ENCODE peak calls at places on chromosomes 12 and 14, in ten cellular contexts. R is amniotic stem cell; V is fibroblast of lung; G is upper lobe of left lung; T is NCI-H2081; A is effector CD4-positive, alpha-beta T cell; C is GM18507; Z is spleen; J is activated T-cell treated with anti-CD3 and anti-CD28 coated beads for 24 hours; B is NCI-H524. L is an unnamed sample.
A peak's percentile ranks its signal among the peaks of the same experiment; 100 is the strongest.

GRCh38 chr12:53381739-53382630 is 2.0 kb downstream of the SP1 start:
- DNase-seq in R (no peak), V (peak; percentile 48), G (peak; percentile 62), T (no peak), A (peak; percentile 23), C (no peak), Z (peak; percentile 78), J (no peak), B (peak; percentile 22), L (peak; percentile 57)

GRCh38 chr12:11152725-11153124 is 18.3 kb upstream of the SMIM10L1 start:
- DNase-seq in R (no peak), V (no peak), G (no peak), T (no peak), A (no peak), C (no peak), Z (no peak), J (no peak), B (no peak), L (no peak)

GRCh38 chr14:99348816-99349609 is 77.0 kb upstream of the BCL11B start:
- DNase-seq in R (no peak), V (peak; percentile 7), G (no peak), T (no peak), A (no peak), C (no peak), Z (no peak), J (no peak), B (peak; percentile 89), L (no peak)

GRCh38 chr12:76919388-76920181 is 40.8 kb upstream of the CSRP2 start:
- DNase-seq in R (no peak), V (no peak), G (no peak), T (peak; percentile 69), A (no peak), C (no peak), Z (no peak), J (no peak), B (no peak), L (no peak)

GRCh38 chr12:1360812-1361211 is 233.6 kb downstream of the FBXL14 start:
- DNase-seq in R (no peak), V (peak; percentile 90), G (no peak), T (no peak), A (no peak), C (no peak), Z (no peak), J (no peak), B (no peak), L (no peak)

GRCh38 chr12:102427542-102427923 is 52.8 kb downstream of the IGF1 start:
- DNase-seq in R (no peak), V (no peak), G (no peak), T (no peak), A (no peak), C (no peak), Z (no peak), J (no peak), B (no peak), L (no peak)

GRCh38 chr14:75655235-75655634 is 5.4 kb downstream of the ERG28 start:
- DNase-seq in R (no peak), V (no peak), G (no peak), T (no peak), A (no peak), C (no peak), Z (no peak), J (no peak), B (no peak), L (no peak)

GRCh38 chr12:100553851-100554404 is 19.6 kb upstream of the GAS2L3 start:
- DNase-seq in R (no peak), V (peak; percentile 14), G (no peak), T (no peak), A (no peak), C (no peak), Z (no peak), J (no peak), B (peak; percentile 24), L (no peak)

GRCh38 chr12:14547571-14547970 is 20.1 kb downstream of the PLBD1 start:
- DNase-seq in R (no peak), V (no peak), G (no peak), T (no peak), A (no peak), C (no peak), Z (no peak), J (no peak), B (no peak), L (no peak)

GRCh38 chr12:58079806-58080205 is 138.4 kb downstream of the ATP23 start:
- DNase-seq in R (no peak), V (no peak), G (no peak), T (no peak), A (no peak), C (no peak), Z (no peak), J (no peak), B (no peak), L (no peak)